ENCODE peak calls at places on chromosomes 6 and 20, in eight cellular contexts. Q is iris pigment epithelial cell, Z is GM06990, K is GM18507, S is osteocyte, B is keratinocyte, V is A673, A is activated gamma-delta T cell. G is an unnamed sample.

GRCh38 chr6:11423072-11423471 is 114.5 kb upstream of the TMEM170B start:
- DNase-seq in Z (no peak), Q (peak), K (no peak), V (no peak), S (no peak), A (no peak), B (no peak), G (no peak)

GRCh38 chr20:57143173-57143572 is 123.3 kb downstream of the BMP7 start:
- DNase-seq in Z (no peak), B (no peak), A (no peak), S (no peak), Q (no peak), V (no peak), K (no peak), G (no peak)

GRCh38 chr20:2244993-2245392 is 50.8 kb upstream of the TGM3 start:
- DNase-seq in Z (no peak), B (no peak), S (no peak), A (no peak), K (no peak), Q (no peak), V (no peak), G (no peak)

GRCh38 chr6:43873806-43874714 is 104.0 kb downstream of the VEGFA start:
- DNase-seq in A (no peak), Z (no peak), Q (no peak), S (no peak), B (no peak), K (no peak), V (no peak), G (no peak)

GRCh38 chr6:27293436-27294152 is 18.5 kb downstream of the POM121L2 start:
- DNase-seq in K (no peak), S (no peak), A (no peak), V (peak), B (no peak), Z (no peak), Q (peak), G (no peak)

GRCh38 chr6:145544031-145544430 is 191.3 kb downstream of the EPM2A start:
- DNase-seq in B (peak), Q (peak), Z (no peak), A (no peak), K (no peak), S (no peak), V (no peak), G (no peak)

GRCh38 chr6:81362246-81362645 is 390.2 kb downstream of the TENT5A start:
- DNase-seq in B (no peak), K (no peak), Z (no peak), V (no peak), Q (peak), A (no peak), S (no peak), G (no peak)

GRCh38 chr20:51354191-51354768 is 188.2 kb downstream of the NFATC2 start:
- DNase-seq in K (no peak), Z (no peak), Q (peak), V (no peak), S (no peak), A (no peak), B (no peak), G (no peak)

GRCh38 chr6:16318538-16318937 is 80.2 kb downstream of the GMPR start:
- DNase-seq in V (no peak), A (no peak), B (no peak), K (no peak), S (no peak), Z (no peak), Q (peak), G (no peak)

GRCh38 chr6:107698146-107698545 is 126.0 kb downstream of the SCML4 start:
- DNase-seq in B (no peak), A (no peak), K (no peak), Z (no peak), Q (peak), V (no peak), S (no peak), G (no peak)

GRCh38 chr6:139568956-139569538 is 194.6 kb upstream of the CITED2 start:
- DNase-seq in V (peak), K (no peak), Q (peak), A (no peak), B (no peak), S (no peak), Z (no peak), G (no peak)

GRCh38 chr6:21198032-21198640 is 395.4 kb upstream of the SOX4 start:
- DNase-seq in S (no peak), Q (no peak), K (no peak), V (no peak), A (no peak), Z (no peak), B (no peak), G (no peak)

GRCh38 chr20:17806739-17807441 is 107.1 kb downstream of the BANF2 start:
- DNase-seq in Q (peak), K (no peak), S (no peak), B (no peak), A (no peak), V (no peak), Z (no peak), G (no peak)

GRCh38 chr20:11499235-11499634 is 418.5 kb upstream of the BTBD3 start:
- DNase-seq in S (no peak), V (peak), Z (no peak), K (no peak), B (no peak), A (no peak), Q (peak), G (no peak)